ENCODE peak calls at places on chromosomes 7 and 10, in six cellular contexts. One of them, this sample, is unnamed.

GRCh38 chr10:105384056-105384455 is 743.0 kb downstream of the SORCS3 start:
- DNase-seq in GM12878: no peak
- DNase-seq in IMR-90: no peak
- DNase-seq in K562: no peak
- DNase-seq in HepG2: no peak
- DNase-seq in HCT116: no peak
- DNase-seq in this sample: no peak

GRCh38 chr10:63711361-63711760 is 190.2 kb downstream of the REEP3 start:
- DNase-seq in HCT116: no peak
- DNase-seq in K562: no peak
- DNase-seq in HepG2: no peak
- DNase-seq in IMR-90: no peak
- DNase-seq in GM12878: no peak
- DNase-seq in this sample: no peak

GRCh38 chr7:3282457-3282856 is 18.6 kb upstream of the SDK1 start:
- DNase-seq in K562: no peak
- DNase-seq in IMR-90: no peak
- DNase-seq in HepG2: no peak
- DNase-seq in GM12878: no peak
- DNase-seq in HCT116: no peak
- DNase-seq in this sample: no peak

GRCh38 chr7:113122657-113123252 is 4.4 kb upstream of the SMIM30 start:
- DNase-seq in IMR-90: no peak
- DNase-seq in HepG2: no peak
- DNase-seq in GM12878: no peak
- DNase-seq in HCT116: no peak
- DNase-seq in K562: no peak
- DNase-seq in this sample: no peak

GRCh38 chr7:114718861-114719260 is 203.0 kb upstream of the MDFIC start:
- DNase-seq in K562: no peak
- DNase-seq in HepG2: no peak
- DNase-seq in HCT116: no peak
- DNase-seq in IMR-90: no peak
- DNase-seq in GM12878: peak
- DNase-seq in this sample: no peak

GRCh38 chr7:6244021-6244420 is 28.4 kb downstream of the CYTH3 start:
- DNase-seq in HCT116: no peak
- DNase-seq in IMR-90: no peak
- DNase-seq in K562: no peak
- DNase-seq in HepG2: no peak
- DNase-seq in GM12878: no peak
- DNase-seq in this sample: no peak

GRCh38 chr7:2478387-2478760 is 2.2 kb upstream of the GRIFIN start:
- DNase-seq in IMR-90: no peak
- DNase-seq in K562: no peak
- DNase-seq in HepG2: no peak
- DNase-seq in HCT116: no peak
- DNase-seq in GM12878: no peak
- DNase-seq in this sample: no peak

GRCh38 chr7:51229106-51229537 is 87.5 kb downstream of the COBL start:
- DNase-seq in K562: no peak
- DNase-seq in GM12878: no peak
- DNase-seq in HCT116: no peak
- DNase-seq in HepG2: no peak
- DNase-seq in IMR-90: no peak
- DNase-seq in this sample: no peak

GRCh38 chr7:55120501-55121198 is 101.8 kb downstream of the EGFR start:
- DNase-seq in K562: no peak
- DNase-seq in HepG2: no peak
- DNase-seq in HCT116: no peak
- DNase-seq in GM12878: no peak
- DNase-seq in IMR-90: peak
- DNase-seq in this sample: no peak

GRCh38 chr7:116601426-116601825 is 70.6 kb upstream of the MET start:
- DNase-seq in HepG2: no peak
- DNase-seq in HCT116: no peak
- DNase-seq in GM12878: no peak
- DNase-seq in IMR-90: no peak
- DNase-seq in K562: no peak
- DNase-seq in this sample: no peak

GRCh38 chr10:97726636-97727178 is 10.2 kb upstream of the ZFYVE27 start:
- DNase-seq in HCT116: no peak
- DNase-seq in GM12878: no peak
- DNase-seq in K562: no peak
- DNase-seq in HepG2: peak
- DNase-seq in IMR-90: peak
- DNase-seq in this sample: no peak
- H3K4me2 ChIP-seq in HCT116: no peak
- H3K4me2 ChIP-seq in GM12878: no peak
- H3K4me2 ChIP-seq in K562: peak
- H3K4me2 ChIP-seq in HepG2: peak
- H3K4me2 ChIP-seq in IMR-90: peak
- H3K4me2 ChIP-seq in this sample: peak

GRCh38 chr10:13347235-13348156 is 597 bp downstream of the SEPHS1 start:
- DNase-seq in HCT116: peak
- DNase-seq in GM12878: no peak
- DNase-seq in HepG2: peak
- DNase-seq in K562: peak
- DNase-seq in IMR-90: peak
- DNase-seq in this sample: peak
- H3K9ac ChIP-seq in HCT116: peak
- H3K9ac ChIP-seq in GM12878: peak
- H3K9ac ChIP-seq in HepG2: peak
- H3K9ac ChIP-seq in K562: peak
- H3K9ac ChIP-seq in IMR-90: peak
- H3K9ac ChIP-seq in this sample: peak

GRCh38 chr7:130683026-130683425 is 3.3 kb downstream of the TSGA13 start:
- DNase-seq in IMR-90: no peak
- DNase-seq in GM12878: no peak
- DNase-seq in K562: no peak
- DNase-seq in HepG2: no peak
- DNase-seq in HCT116: no peak
- DNase-seq in this sample: no peak
- TF ChIP-seq CEBPB in IMR-90: no peak
- TF ChIP-seq CEBPB in GM12878: no peak
- TF ChIP-seq CEBPB in K562: no peak
- TF ChIP-seq CEBPB in HepG2: no peak
- TF ChIP-seq CEBPB in HCT116: no peak
- TF ChIP-seq CEBPB in this sample: no peak

GRCh38 chr7:17297243-17297642 is 1.2 kb upstream of the AHR start:
- DNase-seq in IMR-90: no peak
- DNase-seq in HCT116: no peak
- DNase-seq in K562: no peak
- DNase-seq in GM12878: no peak
- DNase-seq in HepG2: no peak
- DNase-seq in this sample: no peak
- H3K4me2 ChIP-seq in IMR-90: peak
- H3K4me2 ChIP-seq in HCT116: peak
- H3K4me2 ChIP-seq in K562: no peak
- H3K4me2 ChIP-seq in GM12878: peak
- H3K4me2 ChIP-seq in HepG2: peak
- H3K4me2 ChIP-seq in this sample: no peak

DNA sequence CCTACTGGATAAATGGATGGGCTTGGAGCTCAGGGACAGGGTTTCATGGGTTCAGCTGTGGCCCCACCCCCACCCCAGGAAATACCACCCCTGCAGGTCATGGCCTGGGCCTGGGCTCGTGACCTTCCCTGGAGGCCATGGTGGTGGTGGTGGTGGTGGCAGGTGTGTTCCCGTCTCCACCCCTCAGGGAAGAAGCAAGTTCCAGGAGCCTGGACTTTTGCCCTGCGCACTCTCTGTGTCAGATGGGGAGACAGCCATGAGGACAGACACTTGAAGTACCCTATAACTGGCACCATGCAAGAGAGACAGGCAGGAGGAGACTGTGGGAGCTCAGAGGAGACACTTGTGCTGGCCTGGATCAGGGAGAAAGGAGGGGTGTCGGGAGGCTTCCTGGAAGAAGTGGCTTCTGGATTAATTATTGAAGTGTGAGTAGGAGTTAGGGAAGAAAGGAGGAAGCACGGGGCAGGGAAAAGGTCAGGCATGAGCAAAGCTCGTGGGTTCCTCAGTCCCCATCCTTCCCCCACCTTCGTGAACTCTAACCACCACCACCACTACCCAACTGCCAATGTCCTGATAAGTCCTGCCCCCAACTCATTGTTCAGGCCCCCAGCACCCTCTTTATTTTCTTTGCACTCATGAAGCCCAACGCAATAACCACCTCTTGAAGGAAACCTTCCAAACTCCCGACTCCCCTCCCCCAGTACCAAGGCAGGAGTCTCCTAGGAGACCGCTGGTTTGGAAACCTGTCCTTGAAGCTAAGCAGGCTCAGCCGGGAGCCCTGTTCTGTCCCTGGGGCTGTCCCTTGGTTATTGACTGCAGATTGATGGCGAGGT is 8.9 kb downstream of the SH2B2 start:
- DNase-seq in K562: no peak
- DNase-seq in HCT116: no peak
- DNase-seq in GM12878: no peak
- DNase-seq in HepG2: no peak
- DNase-seq in IMR-90: no peak
- DNase-seq in this sample: no peak
- H3K9ac ChIP-seq in K562: no peak
- H3K9ac ChIP-seq in HCT116: no peak
- H3K9ac ChIP-seq in GM12878: peak
- H3K9ac ChIP-seq in HepG2: no peak
- H3K9ac ChIP-seq in IMR-90: no peak
- H3K9ac ChIP-seq in this sample: no peak

GRCh38 chr7:7772385-7772784 is 54.0 kb upstream of the RPA3 start:
- DNase-seq in IMR-90: peak
- DNase-seq in K562: no peak
- DNase-seq in GM12878: no peak
- DNase-seq in HCT116: no peak
- DNase-seq in HepG2: no peak
- DNase-seq in this sample: no peak

GRCh38 chr7:7771452-7771851 is 53.0 kb upstream of the RPA3 start:
- DNase-seq in GM12878: no peak
- DNase-seq in HepG2: no peak
- DNase-seq in IMR-90: peak
- DNase-seq in K562: no peak
- DNase-seq in HCT116: no peak
- DNase-seq in this sample: no peak

GRCh38 chr7:7769712-7770111 is 51.3 kb upstream of the RPA3 start:
- DNase-seq in HCT116: no peak
- DNase-seq in GM12878: no peak
- DNase-seq in IMR-90: no peak
- DNase-seq in K562: no peak
- DNase-seq in HepG2: no peak
- DNase-seq in this sample: no peak

GRCh38 chr7:7768977-7769376 is 50.6 kb upstream of the RPA3 start:
- DNase-seq in K562: no peak
- DNase-seq in GM12878: no peak
- DNase-seq in HepG2: no peak
- DNase-seq in IMR-90: no peak
- DNase-seq in HCT116: no peak
- DNase-seq in this sample: no peak

DNA sequence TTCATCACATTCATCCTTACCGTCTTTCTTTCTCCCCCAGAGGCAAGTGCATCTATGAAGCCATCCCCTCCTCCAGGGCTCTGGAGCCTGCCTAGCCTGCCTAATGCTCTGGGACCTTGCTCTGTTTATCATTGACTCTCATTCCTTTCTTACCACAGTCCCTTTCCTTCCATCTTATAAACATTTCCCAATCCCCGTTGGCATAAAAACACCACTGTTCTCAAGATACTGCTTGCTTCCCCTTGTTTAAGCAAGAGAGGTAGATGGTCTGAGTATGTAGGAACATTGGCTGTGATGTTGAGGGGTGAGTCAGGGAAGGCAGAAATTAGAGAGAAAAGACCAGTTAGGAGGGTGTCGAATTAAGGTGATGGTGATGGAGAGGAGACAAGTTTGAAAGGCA is 51.8 kb upstream of the RPA3 start:
- DNase-seq in GM12878: no peak
- DNase-seq in HCT116: no peak
- DNase-seq in HepG2: no peak
- DNase-seq in IMR-90: peak
- DNase-seq in K562: no peak
- DNase-seq in this sample: no peak
- TF ChIP-seq CEBPB in GM12878: no peak
- TF ChIP-seq CEBPB in HCT116: no peak
- TF ChIP-seq CEBPB in HepG2: no peak
- TF ChIP-seq CEBPB in IMR-90: peak
- TF ChIP-seq CEBPB in K562: no peak
- TF ChIP-seq CEBPB in this sample: no peak

GRCh38 chr10:36115364-36115763 is 473.3 kb upstream of the FZD8 start:
- DNase-seq in IMR-90: no peak
- DNase-seq in HCT116: no peak
- DNase-seq in HepG2: no peak
- DNase-seq in GM12878: no peak
- DNase-seq in K562: no peak
- DNase-seq in this sample: no peak
- H3K4me2 ChIP-seq in IMR-90: no peak
- H3K4me2 ChIP-seq in HCT116: no peak
- H3K4me2 ChIP-seq in HepG2: no peak
- H3K4me2 ChIP-seq in GM12878: no peak
- H3K4me2 ChIP-seq in K562: no peak
- H3K4me2 ChIP-seq in this sample: no peak

DNA sequence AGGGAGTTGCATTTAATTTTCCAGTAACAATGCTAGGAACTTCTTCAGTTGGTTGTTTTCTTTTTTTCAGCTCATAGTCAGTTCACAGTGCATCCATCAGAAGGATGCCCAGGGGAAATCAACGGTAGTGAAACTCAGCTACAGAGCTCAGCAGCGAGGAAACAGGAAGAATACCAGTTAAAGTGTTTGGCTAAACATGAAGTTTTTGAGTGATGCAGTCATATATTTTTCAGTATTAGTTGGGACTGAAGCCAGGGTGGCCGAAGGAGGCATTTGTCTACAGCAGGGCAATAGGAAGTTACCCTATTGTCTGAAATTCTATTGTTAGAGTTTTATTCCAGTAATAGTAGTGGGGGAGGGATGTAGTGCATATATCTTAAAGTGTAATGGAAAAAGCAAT is 45.3 kb upstream of the MALRD1 start:
- DNase-seq in IMR-90: no peak
- DNase-seq in K562: no peak
- DNase-seq in HepG2: no peak
- DNase-seq in GM12878: no peak
- DNase-seq in HCT116: no peak
- DNase-seq in this sample: no peak
- H3K9ac ChIP-seq in IMR-90: no peak
- H3K9ac ChIP-seq in K562: no peak
- H3K9ac ChIP-seq in HepG2: no peak
- H3K9ac ChIP-seq in GM12878: no peak
- H3K9ac ChIP-seq in HCT116: no peak
- H3K9ac ChIP-seq in this sample: no peak

DNA sequence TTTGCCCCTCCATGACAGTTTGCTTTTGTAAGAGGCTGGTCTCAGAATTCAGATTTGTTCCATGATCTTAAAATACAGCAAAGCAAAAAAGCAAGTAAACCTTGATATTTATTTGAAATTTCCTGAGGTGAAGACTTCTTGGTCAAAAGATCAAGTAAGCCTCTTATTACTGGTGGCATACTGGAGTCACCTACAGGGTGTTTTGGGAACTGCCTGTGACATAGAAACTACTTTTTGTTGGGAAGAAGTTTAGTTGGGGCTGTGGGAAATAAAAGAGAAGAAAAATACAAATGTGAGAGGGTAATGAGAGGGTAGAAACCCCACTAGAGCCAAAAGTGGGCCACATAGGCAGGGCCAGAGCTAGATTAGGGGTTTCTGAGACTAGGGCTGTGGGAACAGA is 217.9 kb downstream of the OTUD1 start:
- DNase-seq in HCT116: no peak
- DNase-seq in K562: no peak
- DNase-seq in IMR-90: no peak
- DNase-seq in GM12878: no peak
- DNase-seq in HepG2: no peak
- DNase-seq in this sample: no peak
- TF ChIP-seq CEBPB in HCT116: no peak
- TF ChIP-seq CEBPB in K562: no peak
- TF ChIP-seq CEBPB in IMR-90: no peak
- TF ChIP-seq CEBPB in GM12878: no peak
- TF ChIP-seq CEBPB in HepG2: no peak
- TF ChIP-seq CEBPB in this sample: no peak

GRCh38 chr10:26310361-26310760 is 93.8 kb downstream of the GAD2 start:
- DNase-seq in HCT116: no peak
- DNase-seq in HepG2: no peak
- DNase-seq in K562: no peak
- DNase-seq in IMR-90: no peak
- DNase-seq in GM12878: no peak
- DNase-seq in this sample: no peak
- H3K4me2 ChIP-seq in HCT116: no peak
- H3K4me2 ChIP-seq in HepG2: no peak
- H3K4me2 ChIP-seq in K562: no peak
- H3K4me2 ChIP-seq in IMR-90: no peak
- H3K4me2 ChIP-seq in GM12878: no peak
- H3K4me2 ChIP-seq in this sample: no peak